ENCODE peak calls at places on chromosomes 7 and 10, in four cellular contexts. C is hepatocyte, M is fibroblast of lung, V is upper lobe of right lung. D is an unnamed sample. For H3K4me1, the result is how much of the 10 kb centered on the place peaks cover.

GRCh38 chr7:17041324-17041723 is 159.5 kb upstream of the AGR3 start:
- DNase-seq in C (no peak), M (peak), V (no peak), D (peak)

GRCh38 chr7:152173372-152174070 is 148.0 kb downstream of the GALNT11 start:
- DNase-seq in C (no peak), M (peak), V (no peak), D (no peak)

GRCh38 chr7:52708846-52709245 is 326.6 kb upstream of the POM121L12 start:
- DNase-seq in C (no peak), M (no peak), V (no peak), D (no peak)

GRCh38 chr7:107064255-107064654 is 19.8 kb downstream of the PRKAR2B start:
- DNase-seq in C (no peak), M (no peak), V (no peak), D (no peak)

GRCh38 chr10:78338717-78339116 is 305.1 kb downstream of the RPS24 start:
- DNase-seq in C (no peak), M (no peak), V (no peak), D (no peak)

GRCh38 chr7:311796-312195 is 21.8 kb downstream of the FOXL3 start:
- DNase-seq in C (no peak), M (no peak), V (no peak), D (peak)

GRCh38 chr7:149783386-149784250 is 10.2 kb upstream of the ZNF467 start:
- DNase-seq in C (no peak), M (no peak), V (no peak), D (no peak)

GRCh38 chr7:55887786-55888185 is 530 bp downstream of the ZNF713 start:
- DNase-seq in C (no peak), M (peak), V (no peak), D (no peak)

GRCh38 chr7:149818536-149818840 is 19.7 kb upstream of the ZNF862 start:
- DNase-seq in C (no peak), M (no peak), V (peak), D (no peak)

GRCh38 chr10:60963441-60964256 is 19.7 kb upstream of the RHOBTB1 start:
- DNase-seq in C (no peak), M (peak), V (no peak), D (peak)

GRCh38 chr10:84478679-84479078 is 150.3 kb downstream of the CCSER2 start:
- DNase-seq in C (no peak), M (no peak), V (no peak), D (no peak)

GRCh38 chr7:145539910-145540309 is 576.7 kb upstream of the CNTNAP2 start:
- DNase-seq in C (no peak), M (no peak), V (no peak), D (no peak)

GRCh38 chr10:1674501-1674900 is 62.8 kb downstream of the ADARB2 start:
- DNase-seq in C (no peak), M (no peak), V (no peak), D (no peak)

GRCh38 chr10:77578583-77579227 is 58.9 kb downstream of the KCNMA1 start:
- DNase-seq in C (no peak), M (peak), V (no peak), D (peak)

GRCh38 chr10:71437537-71438058 is 40.9 kb downstream of the CDH23 start:
- DNase-seq in C (no peak), M (no peak), V (no peak), D (no peak)

GRCh38 chr10:124701435-124701834 is 42.7 kb downstream of the FAM53B start:
- DNase-seq in C (no peak), M (peak), V (peak), D (no peak)

GRCh38 chr7:504221-505081 is 15.2 kb downstream of the PDGFA start:
- DNase-seq in C (no peak), M (no peak), V (peak), D (no peak)

GRCh38 chr7:96920713-96921112 is 84.6 kb upstream of the DLX6 start:
- DNase-seq in C (no peak), M (no peak), V (no peak), D (peak)

GRCh38 chr10:121106607-121107006 is 255.4 kb downstream of the WDR11 start:
- DNase-seq in C (no peak), M (no peak), V (no peak), D (no peak)

GRCh38 chr10:1605121-1605520 is 132.2 kb downstream of the ADARB2 start:
- DNase-seq in C (no peak), M (no peak), V (no peak), D (no peak)

GRCh38 chr10:28587970-28588290 is 55.0 kb downstream of the WAC start:
- DNase-seq in C (peak), M (peak), V (no peak), D (no peak)

GRCh38 chr10:81034376-81034775 is 496.7 kb downstream of the SH2D4B start:
- DNase-seq in C (no peak), M (no peak), V (no peak), D (no peak)

GRCh38 chr10:33721509-33721908 is 387.0 kb upstream of the NRP1 start:
- DNase-seq in C (no peak), M (no peak), V (no peak), D (no peak)

GRCh38 chr10:97648557-97649404 is 8.3 kb downstream of the PI4K2A start:
- DNase-seq in C (peak), M (peak), V (no peak), D (peak)

GRCh38 chr7:28855538-28856217 is 102.5 kb downstream of the TRIL start:
- DNase-seq in C (peak), M (peak), V (no peak), D (peak)

GRCh38 chr10:81820418-81820817 is 54.6 kb upstream of the NRG3 start:
- DNase-seq in C (peak), M (no peak), V (no peak), D (no peak)

GRCh38 chr7:121824276-121824675 is 48.7 kb upstream of the PTPRZ1 start:
- DNase-seq in C (no peak), M (peak), V (no peak), D (no peak)

DNA sequence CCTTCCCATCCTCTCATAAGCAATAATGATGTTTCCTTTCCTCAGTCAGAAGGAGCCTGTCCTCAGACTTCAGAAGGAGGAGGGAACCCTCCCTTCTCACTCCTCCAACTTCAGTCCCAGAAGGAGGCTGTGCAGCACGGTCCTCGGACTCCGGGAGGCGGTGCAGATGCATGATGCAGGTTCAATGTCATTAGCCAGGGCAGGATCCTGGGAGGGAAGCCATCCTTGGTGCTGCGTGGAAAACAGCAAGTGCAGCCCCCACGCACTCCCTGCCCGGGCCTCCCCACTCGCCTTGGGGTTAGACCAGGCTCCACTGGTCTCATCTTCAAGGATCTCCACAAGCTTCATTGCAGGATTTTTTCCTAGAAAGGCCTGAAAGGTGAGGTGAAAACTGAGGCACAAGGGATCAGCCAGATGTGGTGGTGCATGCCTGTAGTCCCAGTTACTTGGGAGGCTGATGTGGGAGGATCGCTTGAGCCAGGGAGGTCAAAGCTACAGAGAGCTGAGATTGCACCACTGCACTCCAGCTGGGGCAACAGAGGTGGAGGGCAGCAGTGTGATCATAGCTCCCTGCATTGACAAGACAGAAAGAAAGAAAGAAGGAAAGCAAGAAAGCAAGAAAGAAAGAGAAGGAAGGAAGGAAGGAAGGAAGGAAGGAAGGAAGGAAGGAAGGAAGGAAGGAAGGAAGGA is 62.0 kb downstream of the ASB13 start:
- DNase-seq in C (no peak), M (no peak), V (no peak), D (no peak)
- H3K4me1 ChIP-seq in C (under half), M (under half), V (under half), D (under half)

DNA sequence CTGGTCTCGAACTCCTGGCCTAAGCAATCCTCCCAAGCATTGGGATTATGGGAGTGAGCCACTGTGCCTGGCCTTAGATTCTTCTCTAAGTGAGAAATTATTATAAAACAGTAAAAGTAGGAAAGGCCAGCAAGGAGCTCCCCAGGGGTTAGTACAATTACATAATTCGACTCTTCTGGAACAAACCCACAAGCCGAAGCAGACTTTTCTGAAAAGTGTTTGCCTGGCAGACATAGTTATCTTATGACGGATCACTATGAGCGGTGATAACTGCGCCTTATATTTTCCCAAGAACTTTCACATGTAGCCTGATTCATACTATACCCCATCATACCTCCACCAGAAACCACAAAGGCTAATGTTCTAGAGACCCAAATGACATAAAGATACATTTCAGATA is 30.2 kb upstream of the SH3PXD2A start:
- DNase-seq in C (no peak), M (peak), V (no peak), D (no peak)
- TF ChIP-seq CTCF in C (no peak), M (no peak), V (no peak), D (no peak)

GRCh38 chr7:133052357-133052756 is 29.5 kb downstream of the CHCHD3 start:
- DNase-seq in C (no peak), M (peak), V (no peak), D (no peak)
- H3K27ac ChIP-seq in C (no peak), M (peak), V (no peak), D (no peak)

GRCh38 chr7:39621784-39622411 is 1.5 kb upstream of the RALA start:
- DNase-seq in C (no peak), M (peak), V (no peak), D (no peak)

GRCh38 chr7:39622609-39623311 is 612 bp upstream of the RALA start:
- DNase-seq in C (no peak), M (peak), V (no peak), D (no peak)

GRCh38 chr7:39624202-39624807 is 933 bp downstream of the RALA start:
- DNase-seq in C (peak), M (peak), V (no peak), D (peak)

GRCh38 chr7:39623312-39624201 is at the start of gene RALA:
- DNase-seq in C (peak), M (peak), V (peak), D (peak)

GRCh38 chr7:39624935-39625694 is 1.7 kb downstream of the RALA start:
- DNase-seq in C (no peak), M (no peak), V (no peak), D (no peak)
- H3K4me1 ChIP-seq in C (under half), M (under half), V (under half), D (under half)

DNA sequence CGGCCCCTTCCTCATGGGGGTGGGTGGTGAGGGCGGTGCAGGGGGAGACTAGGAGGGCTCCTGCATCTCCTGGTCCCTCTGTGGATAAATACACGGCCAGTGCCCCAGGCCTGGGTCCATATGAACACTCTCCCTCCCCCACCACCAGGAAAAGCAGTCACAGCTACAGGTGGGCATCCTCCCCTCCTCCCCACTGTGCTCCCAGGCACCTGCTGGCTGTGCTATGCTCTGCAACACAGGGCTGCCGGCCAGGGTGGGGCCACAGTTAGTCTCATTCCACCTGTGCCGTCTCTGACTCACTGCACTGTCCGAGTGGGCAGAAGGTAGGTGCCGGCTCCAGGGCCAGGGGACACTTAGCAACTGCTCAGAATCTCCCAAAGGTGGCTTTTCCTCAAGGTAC is 87.3 kb upstream of the INSIG1 start:
- DNase-seq in C (peak), M (no peak), V (no peak), D (no peak)
- TF ChIP-seq CTCF in C (no peak), M (no peak), V (no peak), D (no peak)